ENCODE peak calls at places on chromosome 18, in six cellular contexts. C is natural killer cell, H is AG09319, M is Calu3, U is cardiac fibroblast, I is MCF 10A. B is an unnamed sample.

GRCh38 chr18:3747176-3747973 is 297.4 kb downstream of the TGIF1 start:
- DNase-seq in C (no peak), I (peak), M (peak), H (no peak), U (peak), B (no peak)

GRCh38 chr18:72543362-72544055 is 633 bp downstream of the CBLN2 start:
- DNase-seq in M (no peak), U (no peak), C (no peak), H (no peak), I (no peak), B (no peak)

GRCh38 chr18:36828157-36828629 is 609 bp downstream of the TPGS2 start:
- DNase-seq in M (peak), C (no peak), U (peak), H (no peak), I (peak), B (no peak)

GRCh38 chr18:45760443-45761036 is 36.6 kb downstream of the SLC14A1 start:
- DNase-seq in H (no peak), I (no peak), U (no peak), M (no peak), C (no peak), B (no peak)

GRCh38 chr18:24018299-24018910 is 3.9 kb downstream of the TTC39C start:
- DNase-seq in H (no peak), M (no peak), U (no peak), I (no peak), C (no peak), B (no peak)

GRCh38 chr18:62760403-62760734 is 45.0 kb downstream of the PHLPP1 start:
- DNase-seq in U (no peak), M (no peak), C (no peak), H (no peak), I (no peak), B (no peak)

GRCh38 chr18:80145191-80145799 is 36.2 kb downstream of the ADNP2 start:
- DNase-seq in I (peak), U (peak), M (no peak), H (no peak), C (no peak), B (no peak)

GRCh38 chr18:48825101-48825745 is 125.5 kb downstream of the SMAD7 start:
- DNase-seq in C (no peak), I (no peak), M (no peak), H (peak), U (peak), B (no peak)

GRCh38 chr18:13377496-13377895 is 158.9 kb downstream of the LDLRAD4 start:
- DNase-seq in M (no peak), H (no peak), U (no peak), C (no peak), I (no peak), B (no peak)

GRCh38 chr18:74849316-74849715 is 251.6 kb downstream of the ZNF407 start:
- DNase-seq in I (no peak), U (no peak), H (no peak), C (no peak), M (no peak), B (no peak)

GRCh38 chr18:7677001-7677400 is 109.9 kb downstream of the PTPRM start:
- DNase-seq in I (no peak), M (no peak), C (no peak), H (no peak), U (no peak), B (peak)

GRCh38 chr18:44686156-44686555 is 5.5 kb downstream of the SETBP1 start:
- DNase-seq in I (no peak), H (no peak), U (no peak), C (no peak), M (no peak), B (no peak)

GRCh38 chr18:66729459-66730239 is 125.8 kb upstream of the CDH19 start:
- DNase-seq in C (no peak), U (peak), M (no peak), H (no peak), I (no peak), B (no peak)

GRCh38 chr18:41543815-41544214 is 411.2 kb upstream of the PIK3C3 start:
- DNase-seq in U (no peak), C (no peak), M (no peak), I (no peak), H (no peak), B (no peak)

GRCh38 chr18:11807233-11807632 is 44.0 kb upstream of the CHMP1B start:
- DNase-seq in M (no peak), H (no peak), I (no peak), U (no peak), C (no peak), B (no peak)

GRCh38 chr18:37564796-37565137 is 831 bp downstream of the CELF4 start:
- DNase-seq in U (peak), H (no peak), C (no peak), M (peak), I (no peak), B (no peak)

GRCh38 chr18:76958692-76959341 is 136.5 kb downstream of the ZNF236 start:
- DNase-seq in C (no peak), I (no peak), M (no peak), H (no peak), U (peak), B (no peak)

GRCh38 chr18:7147399-7147798 is 29.8 kb upstream of the LAMA1 start:
- DNase-seq in M (no peak), I (no peak), H (no peak), U (peak), C (no peak), B (no peak)

GRCh38 chr18:3794537-3795348 is 344.8 kb downstream of the TGIF1 start:
- DNase-seq in I (peak), M (peak), U (peak), C (no peak), H (no peak), B (peak)

GRCh38 chr18:68796936-68797690 is 767 bp upstream of the CCDC102B start:
- DNase-seq in I (peak), H (peak), U (peak), C (no peak), M (no peak), B (peak)

GRCh38 chr18:10015941-10016819 is 102.4 kb downstream of the VAPA start:
- DNase-seq in H (peak), U (peak), C (no peak), M (peak), I (peak), B (peak)

GRCh38 chr18:7946724-7947377 is 379.7 kb downstream of the PTPRM start:
- DNase-seq in H (no peak), I (peak), C (no peak), M (peak), U (peak), B (no peak)

DNA sequence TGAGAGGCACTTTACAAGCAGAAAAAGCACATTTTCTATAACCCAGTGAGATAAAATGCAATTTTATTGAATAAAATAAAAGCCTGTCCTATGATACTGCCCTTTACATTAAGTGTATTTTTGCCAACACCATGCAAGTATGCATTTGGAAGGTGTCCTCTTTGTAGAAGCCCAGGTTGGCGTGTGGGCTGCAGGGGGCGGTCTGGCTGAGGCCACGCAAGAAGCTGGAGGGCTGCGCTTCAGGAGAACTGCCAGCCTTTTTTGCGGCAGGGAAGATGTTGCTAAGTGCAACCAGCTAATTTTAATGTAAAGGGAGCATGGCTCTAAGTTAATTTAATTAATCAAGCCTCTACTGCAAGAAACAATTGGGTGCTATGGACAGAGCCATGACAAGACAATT is 562.8 kb upstream of the SALL3 start:
- DNase-seq in H (no peak), C (no peak), U (no peak), I (no peak), M (no peak), B (no peak)
- TF ChIP-seq CTCF in H (no peak), C (no peak), U (no peak), I (no peak), M (no peak), B (no peak)

GRCh38 chr18:79067611-79068010 is 1.6 kb upstream of the ATP9B start:
- DNase-seq in M (no peak), U (no peak), C (peak), H (no peak), I (no peak), B (no peak)

GRCh38 chr18:79069792-79070151 is 578 bp downstream of the ATP9B start:
- DNase-seq in H (no peak), I (no peak), C (no peak), U (no peak), M (no peak), B (no peak)

GRCh38 chr18:79068299-79068945 is 772 bp upstream of the ATP9B start:
- DNase-seq in U (peak), I (no peak), M (no peak), C (no peak), H (no peak), B (no peak)

GRCh38 chr18:79070486-79070885 is 1.3 kb downstream of the ATP9B start:
- DNase-seq in U (no peak), I (no peak), M (no peak), H (no peak), C (no peak), B (no peak)

GRCh38 chr18:79068946-79069791 is at the start of gene ATP9B:
- DNase-seq in M (peak), H (peak), I (peak), U (peak), C (peak), B (peak)
- TF ChIP-seq CTCF in M (no peak), H (no peak), I (no peak), U (no peak), C (no peak), B (peak)

DNA sequence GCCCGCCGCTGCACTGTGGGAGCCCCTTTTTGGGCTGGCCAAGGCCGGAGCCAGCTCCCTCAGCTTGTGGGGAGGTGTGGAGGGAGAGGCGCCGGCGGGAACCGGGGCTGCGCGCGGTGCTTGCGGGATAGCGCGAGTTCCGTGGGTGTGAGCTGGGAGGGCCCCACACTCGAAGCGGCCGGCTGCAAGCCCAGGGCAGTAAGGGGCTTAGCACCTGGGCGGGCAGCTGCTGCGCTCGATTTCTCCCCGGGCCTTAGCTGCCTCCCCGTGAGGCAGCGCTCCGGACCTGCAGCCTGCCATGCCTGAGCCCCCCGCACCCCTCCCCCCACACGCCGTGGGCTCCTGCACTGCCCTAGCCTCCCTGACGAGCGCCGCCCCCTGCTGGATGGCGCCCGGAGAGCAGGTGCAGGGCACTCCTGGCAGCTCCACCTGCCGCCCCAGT is 124.4 kb downstream of the CCDC178 start:
- DNase-seq in M (no peak), U (no peak), C (no peak), H (no peak), I (no peak), B (no peak)
- TF ChIP-seq CTCF in M (no peak), U (no peak), C (no peak), H (no peak), I (no peak), B (no peak)

DNA sequence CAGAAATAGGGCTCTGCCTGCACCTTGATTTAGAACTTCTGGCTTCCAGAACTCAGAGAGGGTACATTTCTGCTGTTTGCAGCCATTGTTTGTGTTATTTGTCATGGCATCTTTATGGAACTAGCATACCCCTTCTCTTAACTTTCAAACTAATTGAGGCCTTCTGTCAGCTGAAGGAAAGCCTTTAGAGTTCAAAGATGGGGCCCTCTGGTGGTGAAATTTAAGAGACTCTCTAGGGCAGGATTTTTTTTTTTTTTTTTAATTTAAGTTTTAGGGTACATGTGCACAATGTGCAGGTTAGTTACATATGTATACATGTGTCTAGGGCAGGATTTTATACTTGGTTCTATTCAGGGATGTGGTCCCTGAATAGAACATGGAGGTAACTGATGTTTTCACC is 260.6 kb upstream of the LINC00305 start:
- DNase-seq in H (no peak), U (peak), M (peak), C (no peak), I (peak), B (no peak)
- TF ChIP-seq CTCF in H (no peak), U (no peak), M (peak), C (no peak), I (peak), B (no peak)

GRCh38 chr18:30280861-30281470 is 761.6 kb downstream of the DSC3 start:
- DNase-seq in H (peak), M (peak), I (peak), C (no peak), U (peak), B (peak)
- TF ChIP-seq CTCF in H (peak), M (peak), I (peak), C (peak), U (peak), B (peak)

GRCh38 chr18:57859314-57859713 is 56.2 kb upstream of the ATP8B1 start:
- DNase-seq in C (no peak), M (peak), I (peak), H (no peak), U (peak), B (no peak)

GRCh38 chr18:57864615-57865121 is 61.6 kb upstream of the ATP8B1 start:
- DNase-seq in M (no peak), C (no peak), U (no peak), H (no peak), I (peak), B (no peak)

GRCh38 chr18:57869228-57869627 is 66.1 kb upstream of the ATP8B1 start:
- DNase-seq in I (no peak), C (no peak), M (no peak), U (no peak), H (no peak), B (no peak)

GRCh38 chr18:57863706-57864105 is 60.6 kb upstream of the ATP8B1 start:
- DNase-seq in M (no peak), H (no peak), I (no peak), C (no peak), U (no peak), B (no peak)
- TF ChIP-seq CTCF in M (no peak), H (no peak), I (no peak), C (no peak), U (no peak), B (no peak)

DNA sequence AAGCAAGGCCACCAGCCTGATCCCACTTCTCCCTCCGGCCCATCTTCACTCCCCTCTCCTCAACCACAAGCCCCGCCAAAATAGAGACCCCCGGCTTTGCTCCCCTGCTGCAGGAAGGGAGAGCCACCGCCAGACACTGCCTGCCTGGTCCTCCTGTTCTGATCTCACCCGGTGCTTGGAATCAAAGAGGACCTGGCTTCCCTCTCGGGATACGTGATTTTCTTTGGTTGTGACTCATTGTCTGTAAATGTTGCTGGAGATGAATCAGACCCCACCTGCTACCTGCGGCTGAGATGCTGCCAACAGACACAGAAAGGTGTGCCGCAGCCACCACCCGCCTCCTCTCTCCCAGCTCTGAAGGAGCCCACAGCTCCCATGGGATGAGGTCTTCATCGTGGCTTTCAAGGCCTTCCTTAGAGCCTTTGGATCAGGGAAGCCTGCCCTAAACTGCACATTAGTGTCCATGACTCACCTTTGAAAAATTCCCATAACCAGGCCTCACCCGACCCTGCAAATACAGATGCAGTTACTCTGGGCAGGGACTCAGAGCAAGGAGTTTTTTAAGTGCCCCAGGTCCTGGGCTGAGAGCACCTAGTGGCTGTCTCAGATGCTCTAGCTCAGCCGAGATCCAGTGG is 79.4 kb upstream of the ZNF532 start:
- DNase-seq in U (peak), C (no peak), H (no peak), M (peak), I (peak), B (peak)
- TF ChIP-seq CTCF in U (peak), C (no peak), H (no peak), M (peak), I (no peak), B (peak)

GRCh38 chr18:34901299-34901698 is 139.9 kb upstream of the MAPRE2 start:
- DNase-seq in U (peak), H (no peak), I (no peak), M (no peak), C (no peak), B (no peak)
- TF ChIP-seq CTCF in U (no peak), H (no peak), I (no peak), M (no peak), C (no peak), B (no peak)

B was measured in BJ.